ENCODE peak calls at places on chromosomes 11 and 22, in nine cellular contexts. One of them, this sample, is unnamed.

GRCh38 chr11:16604784-16605439 is 133.5 kb upstream of the C11orf58 start:
- DNase-seq in left ventricle myocardium inferior: peak
- DNase-seq in right atrium auricular region: no peak
- DNase-seq in AG04450: no peak
- DNase-seq in stomach: peak
- DNase-seq in transverse colon: peak
- DNase-seq in dorsolateral prefrontal cortex: no peak
- DNase-seq in thyroid gland: peak
- DNase-seq in CD8-positive, alpha-beta T cell: no peak
- DNase-seq in this sample: peak

GRCh38 chr11:17658211-17658610 is 61.2 kb upstream of the MYOD1 start:
- DNase-seq in thyroid gland: no peak
- DNase-seq in left ventricle myocardium inferior: no peak
- DNase-seq in CD8-positive, alpha-beta T cell: no peak
- DNase-seq in transverse colon: no peak
- DNase-seq in right atrium auricular region: no peak
- DNase-seq in dorsolateral prefrontal cortex: no peak
- DNase-seq in stomach: no peak
- DNase-seq in AG04450: no peak
- DNase-seq in this sample: no peak

GRCh38 chr11:19474954-19475811 is 234.4 kb upstream of the E2F8 start:
- DNase-seq in stomach: no peak
- DNase-seq in right atrium auricular region: no peak
- DNase-seq in CD8-positive, alpha-beta T cell: no peak
- DNase-seq in dorsolateral prefrontal cortex: peak
- DNase-seq in transverse colon: no peak
- DNase-seq in left ventricle myocardium inferior: no peak
- DNase-seq in thyroid gland: peak
- DNase-seq in AG04450: no peak
- DNase-seq in this sample: no peak

GRCh38 chr11:16385099-16385498 is 28.8 kb upstream of the SOX6 start:
- DNase-seq in left ventricle myocardium inferior: no peak
- DNase-seq in right atrium auricular region: no peak
- DNase-seq in thyroid gland: no peak
- DNase-seq in CD8-positive, alpha-beta T cell: no peak
- DNase-seq in AG04450: no peak
- DNase-seq in stomach: no peak
- DNase-seq in dorsolateral prefrontal cortex: no peak
- DNase-seq in transverse colon: no peak
- DNase-seq in this sample: no peak

GRCh38 chr11:15059132-15059531 is 14.3 kb upstream of the CALCB start:
- DNase-seq in CD8-positive, alpha-beta T cell: no peak
- DNase-seq in right atrium auricular region: no peak
- DNase-seq in AG04450: no peak
- DNase-seq in transverse colon: no peak
- DNase-seq in thyroid gland: no peak
- DNase-seq in left ventricle myocardium inferior: no peak
- DNase-seq in stomach: no peak
- DNase-seq in dorsolateral prefrontal cortex: no peak
- DNase-seq in this sample: no peak

GRCh38 chr11:116641561-116642045 is 131.2 kb downstream of the BUD13 start:
- DNase-seq in CD8-positive, alpha-beta T cell: peak
- DNase-seq in stomach: peak
- DNase-seq in transverse colon: peak
- DNase-seq in AG04450: no peak
- DNase-seq in right atrium auricular region: no peak
- DNase-seq in dorsolateral prefrontal cortex: peak
- DNase-seq in thyroid gland: peak
- DNase-seq in left ventricle myocardium inferior: peak
- DNase-seq in this sample: no peak

GRCh38 chr22:44379817-44380560 is 67.2 kb upstream of the SHISAL1 start:
- DNase-seq in CD8-positive, alpha-beta T cell: no peak
- DNase-seq in transverse colon: no peak
- DNase-seq in AG04450: no peak
- DNase-seq in thyroid gland: no peak
- DNase-seq in left ventricle myocardium inferior: no peak
- DNase-seq in stomach: no peak
- DNase-seq in right atrium auricular region: no peak
- DNase-seq in dorsolateral prefrontal cortex: no peak
- DNase-seq in this sample: peak

GRCh38 chr11:68002575-68002942 is 1.3 kb downstream of the UNC93B1 start:
- DNase-seq in left ventricle myocardium inferior: no peak
- DNase-seq in right atrium auricular region: no peak
- DNase-seq in AG04450: no peak
- DNase-seq in transverse colon: no peak
- DNase-seq in stomach: no peak
- DNase-seq in dorsolateral prefrontal cortex: no peak
- DNase-seq in CD8-positive, alpha-beta T cell: no peak
- DNase-seq in thyroid gland: no peak
- DNase-seq in this sample: no peak

GRCh38 chr22:48554893-48555552 is 1272.7 kb downstream of the BRD1 start:
- DNase-seq in right atrium auricular region: no peak
- DNase-seq in left ventricle myocardium inferior: no peak
- DNase-seq in dorsolateral prefrontal cortex: no peak
- DNase-seq in CD8-positive, alpha-beta T cell: no peak
- DNase-seq in AG04450: no peak
- DNase-seq in stomach: no peak
- DNase-seq in transverse colon: no peak
- DNase-seq in thyroid gland: no peak
- DNase-seq in this sample: no peak

GRCh38 chr22:40498454-40499186 is 128.2 kb downstream of the SGSM3 start:
- DNase-seq in CD8-positive, alpha-beta T cell: no peak
- DNase-seq in right atrium auricular region: no peak
- DNase-seq in transverse colon: no peak
- DNase-seq in AG04450: peak
- DNase-seq in left ventricle myocardium inferior: no peak
- DNase-seq in thyroid gland: no peak
- DNase-seq in dorsolateral prefrontal cortex: no peak
- DNase-seq in stomach: no peak
- DNase-seq in this sample: peak

GRCh38 chr11:118742304-118742703 is 48.7 kb downstream of the DDX6 start:
- DNase-seq in left ventricle myocardium inferior: no peak
- DNase-seq in AG04450: no peak
- DNase-seq in stomach: no peak
- DNase-seq in thyroid gland: peak
- DNase-seq in transverse colon: no peak
- DNase-seq in CD8-positive, alpha-beta T cell: no peak
- DNase-seq in right atrium auricular region: no peak
- DNase-seq in dorsolateral prefrontal cortex: no peak
- DNase-seq in this sample: no peak

GRCh38 chr22:24474221-24474620 is 20.9 kb upstream of the UPB1 start:
- DNase-seq in transverse colon: no peak
- DNase-seq in stomach: no peak
- DNase-seq in dorsolateral prefrontal cortex: no peak
- DNase-seq in CD8-positive, alpha-beta T cell: no peak
- DNase-seq in left ventricle myocardium inferior: no peak
- DNase-seq in right atrium auricular region: no peak
- DNase-seq in thyroid gland: no peak
- DNase-seq in AG04450: peak
- DNase-seq in this sample: no peak

GRCh38 chr11:19683141-19683805 is 29.4 kb upstream of the NAV2 start:
- DNase-seq in left ventricle myocardium inferior: peak
- DNase-seq in right atrium auricular region: peak
- DNase-seq in dorsolateral prefrontal cortex: no peak
- DNase-seq in CD8-positive, alpha-beta T cell: no peak
- DNase-seq in thyroid gland: peak
- DNase-seq in AG04450: no peak
- DNase-seq in stomach: no peak
- DNase-seq in transverse colon: peak
- DNase-seq in this sample: no peak

GRCh38 chr11:65766535-65766934 is 14.2 kb downstream of the AP5B1 start:
- DNase-seq in right atrium auricular region: no peak
- DNase-seq in left ventricle myocardium inferior: no peak
- DNase-seq in stomach: no peak
- DNase-seq in transverse colon: no peak
- DNase-seq in dorsolateral prefrontal cortex: no peak
- DNase-seq in CD8-positive, alpha-beta T cell: no peak
- DNase-seq in AG04450: no peak
- DNase-seq in thyroid gland: no peak
- DNase-seq in this sample: no peak

GRCh38 chr11:86761978-86762377 is 38.4 kb upstream of the PRSS23 start:
- DNase-seq in dorsolateral prefrontal cortex: no peak
- DNase-seq in transverse colon: no peak
- DNase-seq in right atrium auricular region: no peak
- DNase-seq in stomach: no peak
- DNase-seq in CD8-positive, alpha-beta T cell: no peak
- DNase-seq in thyroid gland: no peak
- DNase-seq in AG04450: no peak
- DNase-seq in left ventricle myocardium inferior: no peak
- DNase-seq in this sample: no peak

GRCh38 chr11:35712533-35712932 is 50.0 kb downstream of the TRIM44 start:
- DNase-seq in stomach: no peak
- DNase-seq in transverse colon: no peak
- DNase-seq in CD8-positive, alpha-beta T cell: no peak
- DNase-seq in dorsolateral prefrontal cortex: no peak
- DNase-seq in AG04450: no peak
- DNase-seq in thyroid gland: no peak
- DNase-seq in right atrium auricular region: no peak
- DNase-seq in left ventricle myocardium inferior: no peak
- DNase-seq in this sample: no peak

GRCh38 chr11:35709386-35709785 is 46.8 kb downstream of the TRIM44 start:
- DNase-seq in transverse colon: no peak
- DNase-seq in CD8-positive, alpha-beta T cell: no peak
- DNase-seq in right atrium auricular region: no peak
- DNase-seq in thyroid gland: peak
- DNase-seq in left ventricle myocardium inferior: no peak
- DNase-seq in AG04450: no peak
- DNase-seq in stomach: no peak
- DNase-seq in dorsolateral prefrontal cortex: no peak
- DNase-seq in this sample: no peak

GRCh38 chr11:35711924-35712323 is 49.3 kb downstream of the TRIM44 start:
- DNase-seq in transverse colon: no peak
- DNase-seq in dorsolateral prefrontal cortex: no peak
- DNase-seq in CD8-positive, alpha-beta T cell: no peak
- DNase-seq in left ventricle myocardium inferior: no peak
- DNase-seq in stomach: no peak
- DNase-seq in thyroid gland: no peak
- DNase-seq in AG04450: no peak
- DNase-seq in right atrium auricular region: no peak
- DNase-seq in this sample: no peak

GRCh38 chr11:35714882-35715612 is 52.5 kb downstream of the TRIM44 start:
- DNase-seq in dorsolateral prefrontal cortex: no peak
- DNase-seq in transverse colon: no peak
- DNase-seq in stomach: no peak
- DNase-seq in CD8-positive, alpha-beta T cell: no peak
- DNase-seq in left ventricle myocardium inferior: no peak
- DNase-seq in AG04450: no peak
- DNase-seq in right atrium auricular region: no peak
- DNase-seq in thyroid gland: no peak
- DNase-seq in this sample: no peak

DNA sequence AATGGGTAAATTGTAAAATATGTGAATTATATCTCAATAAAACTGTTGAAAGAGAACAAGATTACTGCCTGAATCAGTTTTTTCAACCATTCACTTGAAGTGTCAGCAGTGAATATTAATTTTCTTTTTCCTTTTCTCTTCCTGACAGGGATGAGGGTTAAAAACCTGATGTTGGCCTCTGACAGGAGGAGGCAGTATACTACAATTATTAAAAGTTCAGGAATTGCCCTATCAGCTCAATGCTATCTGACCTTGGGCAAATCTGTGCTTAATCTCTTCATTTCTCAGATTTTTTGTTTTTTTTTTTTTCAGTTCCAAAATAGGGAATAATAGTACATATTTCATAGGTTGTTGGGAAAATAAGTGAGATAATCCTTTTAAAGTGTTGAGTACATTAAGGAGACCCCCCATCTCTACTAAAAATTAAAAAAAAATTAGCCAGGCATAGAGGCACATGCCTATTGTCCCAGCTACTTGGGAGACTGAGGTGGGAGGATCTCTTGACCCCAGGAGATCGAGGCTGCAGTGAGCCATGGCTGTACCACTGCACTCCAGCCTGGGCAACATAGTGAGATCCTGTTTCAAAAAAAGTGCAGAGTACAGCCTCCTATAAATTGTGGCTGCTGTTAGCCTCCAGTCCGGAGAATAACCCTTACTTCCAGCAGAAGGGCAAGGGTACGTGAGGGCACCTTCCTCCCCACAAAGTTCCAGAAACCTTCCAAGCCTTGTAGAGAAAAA is 48.8 kb downstream of the TRIM44 start:
- DNase-seq in dorsolateral prefrontal cortex: no peak
- DNase-seq in transverse colon: no peak
- DNase-seq in CD8-positive, alpha-beta T cell: no peak
- DNase-seq in left ventricle myocardium inferior: no peak
- DNase-seq in stomach: no peak
- DNase-seq in AG04450: no peak
- DNase-seq in thyroid gland: no peak
- DNase-seq in right atrium auricular region: no peak
- DNase-seq in this sample: no peak
- TF ChIP-seq CTCF in dorsolateral prefrontal cortex: no peak
- TF ChIP-seq CTCF in transverse colon: no peak
- TF ChIP-seq CTCF in CD8-positive, alpha-beta T cell: no peak
- TF ChIP-seq CTCF in left ventricle myocardium inferior: peak
- TF ChIP-seq CTCF in stomach: no peak
- TF ChIP-seq CTCF in AG04450: peak
- TF ChIP-seq CTCF in thyroid gland: no peak
- TF ChIP-seq CTCF in right atrium auricular region: no peak
- TF ChIP-seq CTCF in this sample: peak

DNA sequence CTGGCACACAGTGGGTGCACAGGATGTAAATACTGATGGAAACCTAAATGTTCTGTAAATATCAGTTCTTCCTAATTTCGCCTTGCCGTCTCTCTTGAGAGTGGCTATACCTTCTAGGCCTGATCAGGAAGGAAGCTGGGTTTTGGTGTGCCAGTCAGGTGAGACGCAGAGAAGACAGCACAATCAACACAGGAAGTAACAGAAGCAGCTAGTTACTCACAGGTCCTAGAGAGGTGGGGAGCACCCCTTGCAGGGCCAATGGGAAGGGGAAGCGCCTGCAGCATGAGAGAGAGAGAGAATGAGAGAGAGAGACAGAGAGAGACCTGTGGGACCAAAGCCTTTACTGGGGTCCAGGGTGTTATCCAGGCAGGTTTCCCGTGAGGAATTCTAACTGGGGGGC is 80.8 kb downstream of the FBLN1 start:
- DNase-seq in transverse colon: no peak
- DNase-seq in CD8-positive, alpha-beta T cell: peak
- DNase-seq in left ventricle myocardium inferior: no peak
- DNase-seq in stomach: no peak
- DNase-seq in right atrium auricular region: no peak
- DNase-seq in dorsolateral prefrontal cortex: no peak
- DNase-seq in AG04450: no peak
- DNase-seq in thyroid gland: no peak
- DNase-seq in this sample: no peak
- H3K27ac ChIP-seq in transverse colon: no peak
- H3K27ac ChIP-seq in CD8-positive, alpha-beta T cell: no peak
- H3K27ac ChIP-seq in left ventricle myocardium inferior: no peak
- H3K27ac ChIP-seq in stomach: no peak
- H3K27ac ChIP-seq in right atrium auricular region: no peak
- H3K27ac ChIP-seq in dorsolateral prefrontal cortex: no peak
- H3K27ac ChIP-seq in AG04450: no peak
- H3K27ac ChIP-seq in thyroid gland: no peak
- H3K27ac ChIP-seq in this sample: no peak

GRCh38 chr11:90113541-90113940 is 20.9 kb upstream of the NAALAD2 start:
- DNase-seq in thyroid gland: no peak
- DNase-seq in right atrium auricular region: no peak
- DNase-seq in dorsolateral prefrontal cortex: no peak
- DNase-seq in CD8-positive, alpha-beta T cell: no peak
- DNase-seq in transverse colon: no peak
- DNase-seq in AG04450: no peak
- DNase-seq in left ventricle myocardium inferior: no peak
- DNase-seq in stomach: no peak
- DNase-seq in this sample: no peak
- TF ChIP-seq CTCF in thyroid gland: peak
- TF ChIP-seq CTCF in right atrium auricular region: peak
- TF ChIP-seq CTCF in dorsolateral prefrontal cortex: peak
- TF ChIP-seq CTCF in CD8-positive, alpha-beta T cell: peak
- TF ChIP-seq CTCF in transverse colon: no peak
- TF ChIP-seq CTCF in AG04450: peak
- TF ChIP-seq CTCF in left ventricle myocardium inferior: peak
- TF ChIP-seq CTCF in stomach: no peak
- TF ChIP-seq CTCF in this sample: peak

GRCh38 chr22:19527321-19527721 is 3.1 kb upstream of the CLDN5 start:
- DNase-seq in right atrium auricular region: no peak
- DNase-seq in left ventricle myocardium inferior: no peak
- DNase-seq in dorsolateral prefrontal cortex: no peak
- DNase-seq in stomach: no peak
- DNase-seq in AG04450: no peak
- DNase-seq in transverse colon: no peak
- DNase-seq in thyroid gland: no peak
- DNase-seq in CD8-positive, alpha-beta T cell: no peak
- DNase-seq in this sample: no peak
- H3K27ac ChIP-seq in right atrium auricular region: no peak
- H3K27ac ChIP-seq in left ventricle myocardium inferior: peak
- H3K27ac ChIP-seq in dorsolateral prefrontal cortex: no peak
- H3K27ac ChIP-seq in stomach: no peak
- H3K27ac ChIP-seq in AG04450: no peak
- H3K27ac ChIP-seq in transverse colon: no peak
- H3K27ac ChIP-seq in thyroid gland: no peak
- H3K27ac ChIP-seq in CD8-positive, alpha-beta T cell: no peak
- H3K27ac ChIP-seq in this sample: no peak